ENCODE peak calls at places on chromosome 17, in ten cellular contexts. One of them, this sample, is unnamed.

GRCh38 chr17:2906907-2907306 is 110.7 kb downstream of the RAP1GAP2 start:
- DNase-seq in lower leg skin: no peak
- DNase-seq in fibroblast of the aortic adventitia: no peak
- DNase-seq in GM13976: no peak
- DNase-seq in lower lobe of right lung: no peak
- DNase-seq in Caco-2: no peak
- DNase-seq in Panc1: no peak
- DNase-seq in mammary epithelial cell: no peak
- DNase-seq in AG10803: no peak
- DNase-seq in tibial nerve: no peak
- DNase-seq in this sample: no peak

GRCh38 chr17:73550561-73550960 is 93.7 kb downstream of the SDK2 start:
- DNase-seq in AG10803: peak
- DNase-seq in Caco-2: no peak
- DNase-seq in fibroblast of the aortic adventitia: no peak
- DNase-seq in Panc1: no peak
- DNase-seq in tibial nerve: no peak
- DNase-seq in lower leg skin: no peak
- DNase-seq in lower lobe of right lung: no peak
- DNase-seq in GM13976: no peak
- DNase-seq in mammary epithelial cell: peak
- DNase-seq in this sample: no peak

GRCh38 chr17:79082311-79083190 is 7.9 kb downstream of the ENGASE start:
- DNase-seq in AG10803: peak
- DNase-seq in mammary epithelial cell: no peak
- DNase-seq in lower lobe of right lung: no peak
- DNase-seq in lower leg skin: no peak
- DNase-seq in fibroblast of the aortic adventitia: peak
- DNase-seq in tibial nerve: no peak
- DNase-seq in GM13976: peak
- DNase-seq in Caco-2: peak
- DNase-seq in Panc1: no peak
- DNase-seq in this sample: no peak

GRCh38 chr17:15920758-15921239 is 24.1 kb upstream of the ADORA2B start:
- DNase-seq in lower lobe of right lung: no peak
- DNase-seq in GM13976: no peak
- DNase-seq in mammary epithelial cell: peak
- DNase-seq in tibial nerve: no peak
- DNase-seq in lower leg skin: no peak
- DNase-seq in Panc1: peak
- DNase-seq in fibroblast of the aortic adventitia: peak
- DNase-seq in Caco-2: peak
- DNase-seq in AG10803: peak
- DNase-seq in this sample: peak

GRCh38 chr17:64679710-64680216 is 17.7 kb upstream of the SMURF2 start:
- DNase-seq in mammary epithelial cell: peak
- DNase-seq in fibroblast of the aortic adventitia: peak
- DNase-seq in lower lobe of right lung: no peak
- DNase-seq in tibial nerve: no peak
- DNase-seq in Panc1: no peak
- DNase-seq in AG10803: peak
- DNase-seq in lower leg skin: no peak
- DNase-seq in GM13976: no peak
- DNase-seq in Caco-2: no peak
- DNase-seq in this sample: peak

GRCh38 chr17:65122836-65123756 is 14.1 kb upstream of the RGS9 start:
- DNase-seq in fibroblast of the aortic adventitia: peak
- DNase-seq in AG10803: peak
- DNase-seq in lower lobe of right lung: peak
- DNase-seq in Panc1: no peak
- DNase-seq in Caco-2: peak
- DNase-seq in GM13976: peak
- DNase-seq in mammary epithelial cell: peak
- DNase-seq in tibial nerve: peak
- DNase-seq in lower leg skin: peak
- DNase-seq in this sample: peak

GRCh38 chr17:79933863-79934652 is 94.8 kb upstream of the CBX4 start:
- DNase-seq in AG10803: no peak
- DNase-seq in GM13976: no peak
- DNase-seq in lower lobe of right lung: peak
- DNase-seq in fibroblast of the aortic adventitia: no peak
- DNase-seq in Caco-2: no peak
- DNase-seq in lower leg skin: no peak
- DNase-seq in mammary epithelial cell: no peak
- DNase-seq in tibial nerve: no peak
- DNase-seq in Panc1: no peak
- DNase-seq in this sample: no peak

GRCh38 chr17:38925263-38925995 is at the start of gene LASP1NB:
- DNase-seq in Caco-2: no peak
- DNase-seq in lower lobe of right lung: no peak
- DNase-seq in GM13976: no peak
- DNase-seq in AG10803: peak
- DNase-seq in fibroblast of the aortic adventitia: peak
- DNase-seq in tibial nerve: no peak
- DNase-seq in lower leg skin: no peak
- DNase-seq in Panc1: no peak
- DNase-seq in mammary epithelial cell: no peak
- DNase-seq in this sample: no peak

GRCh38 chr17:27747462-27748359 is 52.6 kb downstream of the NOS2 start:
- DNase-seq in GM13976: no peak
- DNase-seq in Panc1: no peak
- DNase-seq in lower lobe of right lung: no peak
- DNase-seq in Caco-2: peak
- DNase-seq in fibroblast of the aortic adventitia: no peak
- DNase-seq in tibial nerve: no peak
- DNase-seq in AG10803: no peak
- DNase-seq in mammary epithelial cell: no peak
- DNase-seq in lower leg skin: no peak
- DNase-seq in this sample: no peak

GRCh38 chr17:40707720-40708119 is 4.2 kb upstream of the KRT24 start:
- DNase-seq in tibial nerve: peak
- DNase-seq in GM13976: no peak
- DNase-seq in Caco-2: no peak
- DNase-seq in lower leg skin: peak
- DNase-seq in fibroblast of the aortic adventitia: peak
- DNase-seq in lower lobe of right lung: peak
- DNase-seq in AG10803: no peak
- DNase-seq in mammary epithelial cell: no peak
- DNase-seq in Panc1: no peak
- DNase-seq in this sample: no peak

GRCh38 chr17:13004336-13004735 is 13.5 kb downstream of the ELAC2 start:
- DNase-seq in AG10803: no peak
- DNase-seq in lower leg skin: no peak
- DNase-seq in mammary epithelial cell: no peak
- DNase-seq in Panc1: no peak
- DNase-seq in lower lobe of right lung: no peak
- DNase-seq in tibial nerve: no peak
- DNase-seq in Caco-2: no peak
- DNase-seq in GM13976: no peak
- DNase-seq in fibroblast of the aortic adventitia: no peak
- DNase-seq in this sample: no peak

GRCh38 chr17:2173005-2173404 is 118.1 kb downstream of the HIC1 start:
- DNase-seq in tibial nerve: no peak
- DNase-seq in GM13976: no peak
- DNase-seq in Panc1: no peak
- DNase-seq in lower lobe of right lung: no peak
- DNase-seq in Caco-2: no peak
- DNase-seq in lower leg skin: no peak
- DNase-seq in mammary epithelial cell: no peak
- DNase-seq in AG10803: peak
- DNase-seq in fibroblast of the aortic adventitia: peak
- DNase-seq in this sample: no peak

GRCh38 chr17:27995554-27995953 is 46.9 kb upstream of the NLK start:
- DNase-seq in fibroblast of the aortic adventitia: no peak
- DNase-seq in lower leg skin: no peak
- DNase-seq in tibial nerve: no peak
- DNase-seq in Caco-2: no peak
- DNase-seq in Panc1: no peak
- DNase-seq in GM13976: no peak
- DNase-seq in lower lobe of right lung: no peak
- DNase-seq in AG10803: peak
- DNase-seq in mammary epithelial cell: no peak
- DNase-seq in this sample: no peak

GRCh38 chr17:33049781-33050414 is 58.3 kb downstream of the SPACA3 start:
- DNase-seq in lower lobe of right lung: no peak
- DNase-seq in tibial nerve: no peak
- DNase-seq in fibroblast of the aortic adventitia: peak
- DNase-seq in Panc1: peak
- DNase-seq in mammary epithelial cell: no peak
- DNase-seq in AG10803: peak
- DNase-seq in Caco-2: peak
- DNase-seq in GM13976: peak
- DNase-seq in lower leg skin: peak
- DNase-seq in this sample: peak

GRCh38 chr17:69325518-69326301 is 1.2 kb downstream of the ABCA5 start:
- DNase-seq in lower leg skin: no peak
- DNase-seq in lower lobe of right lung: no peak
- DNase-seq in fibroblast of the aortic adventitia: no peak
- DNase-seq in Panc1: no peak
- DNase-seq in AG10803: no peak
- DNase-seq in mammary epithelial cell: no peak
- DNase-seq in GM13976: no peak
- DNase-seq in Caco-2: no peak
- DNase-seq in tibial nerve: no peak
- DNase-seq in this sample: no peak

GRCh38 chr17:77508047-77508715 is 367.4 kb downstream of the SEC14L1 start:
- DNase-seq in lower leg skin: no peak
- DNase-seq in Caco-2: no peak
- DNase-seq in AG10803: no peak
- DNase-seq in fibroblast of the aortic adventitia: no peak
- DNase-seq in mammary epithelial cell: no peak
- DNase-seq in Panc1: no peak
- DNase-seq in tibial nerve: no peak
- DNase-seq in lower lobe of right lung: no peak
- DNase-seq in GM13976: no peak
- DNase-seq in this sample: no peak

GRCh38 chr17:62692721-62693431 is 65.4 kb downstream of the MRC2 start:
- DNase-seq in GM13976: no peak
- DNase-seq in AG10803: peak
- DNase-seq in Panc1: no peak
- DNase-seq in Caco-2: peak
- DNase-seq in lower leg skin: no peak
- DNase-seq in lower lobe of right lung: peak
- DNase-seq in mammary epithelial cell: no peak
- DNase-seq in tibial nerve: no peak
- DNase-seq in fibroblast of the aortic adventitia: peak
- DNase-seq in this sample: no peak

GRCh38 chr17:381941-382643 is 29.5 kb upstream of the RPH3AL start:
- DNase-seq in Caco-2: no peak
- DNase-seq in AG10803: no peak
- DNase-seq in lower lobe of right lung: no peak
- DNase-seq in fibroblast of the aortic adventitia: no peak
- DNase-seq in Panc1: no peak
- DNase-seq in tibial nerve: no peak
- DNase-seq in lower leg skin: no peak
- DNase-seq in mammary epithelial cell: no peak
- DNase-seq in GM13976: no peak
- DNase-seq in this sample: no peak

GRCh38 chr17:46082293-46082692 is 83.2 kb downstream of the STH start:
- DNase-seq in AG10803: no peak
- DNase-seq in lower leg skin: no peak
- DNase-seq in fibroblast of the aortic adventitia: no peak
- DNase-seq in Panc1: no peak
- DNase-seq in mammary epithelial cell: no peak
- DNase-seq in tibial nerve: no peak
- DNase-seq in lower lobe of right lung: no peak
- DNase-seq in GM13976: no peak
- DNase-seq in Caco-2: no peak
- DNase-seq in this sample: no peak
- TF ChIP-seq CTCF in AG10803: no peak
- TF ChIP-seq CTCF in lower leg skin: no peak
- TF ChIP-seq CTCF in fibroblast of the aortic adventitia: no peak
- TF ChIP-seq CTCF in Panc1: no peak
- TF ChIP-seq CTCF in mammary epithelial cell: no peak
- TF ChIP-seq CTCF in tibial nerve: no peak
- TF ChIP-seq CTCF in lower lobe of right lung: no peak
- TF ChIP-seq CTCF in GM13976: no peak
- TF ChIP-seq CTCF in Caco-2: no peak
- TF ChIP-seq CTCF in this sample: no peak

GRCh38 chr17:7912927-7913524 is 3.1 kb downstream of the RNF227 start:
- DNase-seq in fibroblast of the aortic adventitia: peak
- DNase-seq in lower lobe of right lung: no peak
- DNase-seq in GM13976: peak
- DNase-seq in Panc1: peak
- DNase-seq in AG10803: peak
- DNase-seq in tibial nerve: no peak
- DNase-seq in lower leg skin: peak
- DNase-seq in Caco-2: peak
- DNase-seq in mammary epithelial cell: peak
- DNase-seq in this sample: peak
- TF ChIP-seq CTCF in fibroblast of the aortic adventitia: peak
- TF ChIP-seq CTCF in lower lobe of right lung: peak
- TF ChIP-seq CTCF in GM13976: peak
- TF ChIP-seq CTCF in Panc1: peak
- TF ChIP-seq CTCF in AG10803: peak
- TF ChIP-seq CTCF in tibial nerve: peak
- TF ChIP-seq CTCF in lower leg skin: no peak
- TF ChIP-seq CTCF in Caco-2: peak
- TF ChIP-seq CTCF in mammary epithelial cell: peak
- TF ChIP-seq CTCF in this sample: peak

GRCh38 chr17:21425321-21425720 is 49.2 kb downstream of the KCNJ12 start:
- DNase-seq in Caco-2: peak
- DNase-seq in AG10803: no peak
- DNase-seq in lower lobe of right lung: no peak
- DNase-seq in GM13976: peak
- DNase-seq in Panc1: no peak
- DNase-seq in tibial nerve: no peak
- DNase-seq in lower leg skin: no peak
- DNase-seq in mammary epithelial cell: no peak
- DNase-seq in fibroblast of the aortic adventitia: no peak
- DNase-seq in this sample: no peak

GRCh38 chr17:21425736-21426135 is 49.6 kb downstream of the KCNJ12 start:
- DNase-seq in Caco-2: no peak
- DNase-seq in lower lobe of right lung: no peak
- DNase-seq in fibroblast of the aortic adventitia: no peak
- DNase-seq in GM13976: no peak
- DNase-seq in mammary epithelial cell: no peak
- DNase-seq in lower leg skin: no peak
- DNase-seq in tibial nerve: no peak
- DNase-seq in Panc1: no peak
- DNase-seq in AG10803: peak
- DNase-seq in this sample: no peak
- TF ChIP-seq CTCF in Caco-2: no peak
- TF ChIP-seq CTCF in lower lobe of right lung: no peak
- TF ChIP-seq CTCF in fibroblast of the aortic adventitia: no peak
- TF ChIP-seq CTCF in GM13976: no peak
- TF ChIP-seq CTCF in mammary epithelial cell: no peak
- TF ChIP-seq CTCF in lower leg skin: no peak
- TF ChIP-seq CTCF in tibial nerve: no peak
- TF ChIP-seq CTCF in Panc1: no peak
- TF ChIP-seq CTCF in AG10803: no peak
- TF ChIP-seq CTCF in this sample: no peak

DNA sequence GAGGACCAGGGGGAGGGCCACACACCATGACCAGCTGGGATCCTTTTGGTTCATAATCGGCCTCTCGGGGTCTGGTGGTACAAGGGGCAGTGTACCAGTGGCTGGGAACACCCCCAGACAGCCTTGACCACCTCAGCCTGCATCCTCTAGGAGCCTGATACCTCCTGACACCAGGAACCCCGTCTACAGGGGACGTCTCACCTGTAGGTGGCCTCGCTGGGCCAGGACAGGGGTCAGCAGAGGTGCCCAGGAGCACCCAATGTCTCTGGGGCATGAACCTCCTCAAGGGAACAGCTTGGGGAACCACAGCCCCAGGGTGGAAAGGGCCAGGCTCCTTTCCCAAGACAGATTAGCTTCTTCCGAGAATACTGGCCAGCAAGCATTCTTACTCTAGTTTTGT is 2.5 kb upstream of the METRNL start:
- DNase-seq in AG10803: no peak
- DNase-seq in fibroblast of the aortic adventitia: no peak
- DNase-seq in Caco-2: peak
- DNase-seq in GM13976: peak
- DNase-seq in Panc1: no peak
- DNase-seq in lower lobe of right lung: no peak
- DNase-seq in tibial nerve: no peak
- DNase-seq in lower leg skin: no peak
- DNase-seq in mammary epithelial cell: no peak
- DNase-seq in this sample: no peak
- TF ChIP-seq CTCF in AG10803: peak
- TF ChIP-seq CTCF in fibroblast of the aortic adventitia: peak
- TF ChIP-seq CTCF in Caco-2: peak
- TF ChIP-seq CTCF in GM13976: peak
- TF ChIP-seq CTCF in Panc1: peak
- TF ChIP-seq CTCF in lower lobe of right lung: peak
- TF ChIP-seq CTCF in tibial nerve: no peak
- TF ChIP-seq CTCF in lower leg skin: no peak
- TF ChIP-seq CTCF in mammary epithelial cell: peak
- TF ChIP-seq CTCF in this sample: peak